ENCODE peak calls at places on chromosomes 6 and 20, in six cellular contexts. A is tibial artery, T is mesendoderm, Z is tibial nerve, V is psoas muscle, Q is GM23248. F is an unnamed sample.

GRCh38 chr6:157768863-157769551 is 54.0 kb upstream of the SNX9 start:
- DNase-seq in A (no peak), T (no peak), Z (no peak), V (no peak), Q (no peak), F (no peak)

GRCh38 chr6:44464527-44465310 is 77.2 kb downstream of the CDC5L start:
- DNase-seq in A (no peak), T (peak; percentile 46), Z (peak; percentile 40), V (peak; percentile 50), Q (peak; percentile 50), F (no peak)

GRCh38 chr6:17032595-17033591 is 69.0 kb upstream of the STMND1 start:
- DNase-seq in A (peak; percentile 90), T (no peak), Z (peak; percentile 65), V (peak; percentile 50), Q (peak; percentile 97), F (no peak)

GRCh38 chr20:32285621-32286334 is 8.3 kb downstream of the KIF3B start:
- DNase-seq in A (no peak), T (no peak), Z (no peak), V (no peak), Q (peak; percentile 72), F (no peak)

GRCh38 chr6:13280253-13280652 is 48.1 kb downstream of the TBC1D7 start:
- DNase-seq in A (no peak), T (no peak), Z (no peak), V (no peak), Q (no peak), F (no peak)

GRCh38 chr6:38021029-38021428 is 201.5 kb downstream of the ZFAND3 start:
- DNase-seq in A (no peak), T (no peak), Z (no peak), V (no peak), Q (no peak), F (no peak)

GRCh38 chr6:7727951-7728854 is 2.3 kb downstream of the BMP6 start:
- DNase-seq in A (peak; percentile 73), T (peak; percentile 65), Z (no peak), V (no peak), Q (peak; percentile 69), F (no peak)

GRCh38 chr6:43491750-43492661 is 14.6 kb downstream of the TJAP1 start:
- DNase-seq in A (peak; percentile 88), T (no peak), Z (peak; percentile 80), V (peak; percentile 92), Q (peak; percentile 89), F (peak; percentile 73)

GRCh38 chr6:131937219-131937618 is 14.0 kb downstream of the CCN2 start:
- DNase-seq in A (no peak), T (no peak), Z (no peak), V (no peak), Q (peak; percentile 56), F (no peak)

GRCh38 chr20:14582855-14583254 is 245.4 kb upstream of the FLRT3 start:
- DNase-seq in A (no peak), T (no peak), Z (no peak), V (no peak), Q (peak; percentile 34), F (no peak)

GRCh38 chr20:25987073-25987927 is 290.6 kb upstream of the ZNF337 start:
- DNase-seq in A (peak; percentile 66), T (peak; percentile 49), Z (no peak), V (peak; percentile 30), Q (peak; percentile 1), F (peak; percentile 48)

GRCh38 chr6:123745877-123746276 is 57.8 kb upstream of the NKAIN2 start:
- DNase-seq in A (no peak), T (no peak), Z (no peak), V (no peak), Q (peak; percentile 69), F (no peak)

GRCh38 chr6:45922728-45923351 is 92.8 kb downstream of the CLIC5 start:
- DNase-seq in A (peak; percentile 74), T (peak; percentile 80), Z (peak; percentile 59), V (peak; percentile 59), Q (peak; percentile 88), F (peak; percentile 67)

GRCh38 chr6:25866011-25866410 is 8.0 kb downstream of the SLC17A3 start:
- DNase-seq in A (no peak), T (no peak), Z (no peak), V (no peak), Q (no peak), F (no peak)

GRCh38 chr6:170114956-170115855 is 175.7 kb downstream of the DLL1 start:
- DNase-seq in A (peak; percentile 53), T (peak; percentile 10), Z (no peak), V (peak; percentile 9), Q (no peak), F (peak; percentile 51)

GRCh38 chr6:46491789-46492547 is 719 bp upstream of the RCAN2 start:
- DNase-seq in A (peak; percentile 84), T (peak; percentile 67), Z (peak; percentile 23), V (peak; percentile 57), Q (peak; percentile 71), F (peak; percentile 63)

GRCh38 chr6:10465633-10466499 is 51.0 kb upstream of the TFAP2A start:
- DNase-seq in A (no peak), T (peak; percentile 83), Z (no peak), V (no peak), Q (peak; percentile 57), F (peak; percentile 39)

GRCh38 chr20:22106308-22106938 is 401.0 kb downstream of the PAX1 start:
- DNase-seq in A (no peak), T (peak; percentile 61), Z (no peak), V (no peak), Q (peak; percentile 61), F (no peak)

GRCh38 chr6:15818491-15818890 is 155.7 kb upstream of the DTNBP1 start:
- DNase-seq in A (no peak), T (no peak), Z (no peak), V (no peak), Q (no peak), F (no peak)

GRCh38 chr6:33123732-33124524 is 48.1 kb downstream of the HLA-DPB1 start:
- DNase-seq in A (no peak), T (peak; percentile 56), Z (no peak), V (no peak), Q (peak; percentile 50), F (no peak)

GRCh38 chr6:134063966-134064445 is 11.6 kb upstream of the SLC2A12 start:
- DNase-seq in A (peak; percentile 82), T (peak; percentile 86), Z (peak; percentile 24), V (peak; percentile 37), Q (peak; percentile 81), F (peak; percentile 24)

GRCh38 chr20:38164069-38164468 is 1.0 kb downstream of the TGM2 start:
- DNase-seq in A (peak; percentile 65), T (no peak), Z (no peak), V (no peak), Q (no peak), F (no peak)

GRCh38 chr20:38159949-38160756 is 4.9 kb downstream of the TGM2 start:
- DNase-seq in A (peak; percentile 56), T (no peak), Z (no peak), V (no peak), Q (no peak), F (no peak)

GRCh38 chr20:38161412-38161774 is 3.7 kb downstream of the TGM2 start:
- DNase-seq in A (peak; percentile 64), T (no peak), Z (no peak), V (no peak), Q (no peak), F (no peak)

GRCh38 chr20:38162878-38163875 is 1.9 kb downstream of the TGM2 start:
- DNase-seq in A (peak; percentile 59), T (no peak), Z (no peak), V (no peak), Q (no peak), F (no peak)

GRCh38 chr20:38162149-38162548 is 2.9 kb downstream of the TGM2 start:
- DNase-seq in A (no peak), T (no peak), Z (no peak), V (no peak), Q (no peak), F (no peak)
- H3K4me1 ChIP-seq in A (peaks cover 4% of the 10 kb centered on the region), T (no peaks in the 10 kb centered on the region), Z (no peaks in the 10 kb centered on the region), V (peaks cover 15% of the 10 kb centered on the region), Q (peaks cover 3% of the 10 kb centered on the region), F (peaks cover 20% of the 10 kb centered on the region)

DNA sequence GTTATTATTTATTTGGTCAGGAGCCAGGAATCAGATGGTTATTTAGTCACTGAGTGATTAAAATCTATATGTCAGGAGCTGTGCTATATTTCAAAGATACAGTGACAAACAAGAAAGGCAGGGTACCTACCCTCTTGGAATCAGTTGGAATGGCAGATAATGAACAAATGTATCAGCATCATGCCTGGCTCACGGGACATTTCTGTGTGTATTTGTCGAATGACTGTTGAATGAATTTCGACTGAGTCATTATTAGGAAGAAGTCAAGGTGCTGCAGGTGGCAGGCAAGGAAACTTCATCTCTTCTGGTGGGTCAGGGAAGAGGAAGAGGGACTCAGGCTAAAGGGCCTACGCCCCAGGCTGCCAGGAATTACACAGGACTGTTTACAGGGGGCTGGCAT is 13.6 kb downstream of the PKIG start:
- DNase-seq in A (no peak), T (no peak), Z (no peak), V (no peak), Q (no peak), F (no peak)
- H3K4me1 ChIP-seq in A (peaks cover 3% of the 10 kb centered on the region), T (no peaks in the 10 kb centered on the region), Z (peaks cover 2% of the 10 kb centered on the region), V (peaks cover 73% of the 10 kb centered on the region), Q (peaks cover 18% of the 10 kb centered on the region), F (no peaks in the 10 kb centered on the region)

DNA sequence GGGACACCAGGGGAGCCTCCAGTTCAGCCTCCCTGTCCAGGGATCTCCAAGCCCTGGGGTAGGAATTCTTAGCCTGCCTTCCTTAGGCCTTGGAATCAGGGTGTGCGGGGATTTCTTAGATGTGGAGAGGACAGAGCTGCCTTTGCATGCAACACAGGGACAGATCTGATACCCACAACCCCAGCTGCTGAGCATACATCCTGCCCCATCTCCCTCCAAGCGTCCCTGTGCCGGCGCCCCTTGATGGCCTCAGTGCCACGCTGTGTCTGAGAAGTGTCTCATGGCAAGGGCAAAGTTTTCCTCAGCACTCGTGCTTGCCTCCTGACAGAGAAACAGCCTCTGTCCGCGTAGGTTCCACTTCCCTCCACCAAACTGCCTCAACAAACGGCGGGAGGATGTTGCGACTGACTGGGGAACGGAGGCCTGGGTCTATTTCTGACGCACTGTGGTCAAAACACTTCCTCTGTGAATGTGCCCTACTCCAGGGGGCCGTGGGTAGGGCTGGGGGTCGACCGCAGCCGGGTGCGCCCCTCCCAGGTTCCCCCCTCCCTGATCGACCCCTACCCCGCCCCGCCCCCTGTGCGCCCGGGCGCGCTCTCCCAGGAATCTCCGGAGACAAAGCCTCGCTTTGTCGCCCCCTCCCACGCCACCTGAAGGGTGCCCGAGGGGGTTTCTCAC is 950 bp downstream of the MICAL1 start:
- DNase-seq in A (peak; percentile 82), T (no peak), Z (no peak), V (no peak), Q (peak; percentile 69), F (peak; percentile 65)
- H3K4me1 ChIP-seq in A (no peaks in the 10 kb centered on the region), T (peaks cover 2% of the 10 kb centered on the region), Z (no peaks in the 10 kb centered on the region), V (peaks cover 25% of the 10 kb centered on the region), Q (peaks cover 21% of the 10 kb centered on the region), F (peaks cover 12% of the 10 kb centered on the region)

DNA sequence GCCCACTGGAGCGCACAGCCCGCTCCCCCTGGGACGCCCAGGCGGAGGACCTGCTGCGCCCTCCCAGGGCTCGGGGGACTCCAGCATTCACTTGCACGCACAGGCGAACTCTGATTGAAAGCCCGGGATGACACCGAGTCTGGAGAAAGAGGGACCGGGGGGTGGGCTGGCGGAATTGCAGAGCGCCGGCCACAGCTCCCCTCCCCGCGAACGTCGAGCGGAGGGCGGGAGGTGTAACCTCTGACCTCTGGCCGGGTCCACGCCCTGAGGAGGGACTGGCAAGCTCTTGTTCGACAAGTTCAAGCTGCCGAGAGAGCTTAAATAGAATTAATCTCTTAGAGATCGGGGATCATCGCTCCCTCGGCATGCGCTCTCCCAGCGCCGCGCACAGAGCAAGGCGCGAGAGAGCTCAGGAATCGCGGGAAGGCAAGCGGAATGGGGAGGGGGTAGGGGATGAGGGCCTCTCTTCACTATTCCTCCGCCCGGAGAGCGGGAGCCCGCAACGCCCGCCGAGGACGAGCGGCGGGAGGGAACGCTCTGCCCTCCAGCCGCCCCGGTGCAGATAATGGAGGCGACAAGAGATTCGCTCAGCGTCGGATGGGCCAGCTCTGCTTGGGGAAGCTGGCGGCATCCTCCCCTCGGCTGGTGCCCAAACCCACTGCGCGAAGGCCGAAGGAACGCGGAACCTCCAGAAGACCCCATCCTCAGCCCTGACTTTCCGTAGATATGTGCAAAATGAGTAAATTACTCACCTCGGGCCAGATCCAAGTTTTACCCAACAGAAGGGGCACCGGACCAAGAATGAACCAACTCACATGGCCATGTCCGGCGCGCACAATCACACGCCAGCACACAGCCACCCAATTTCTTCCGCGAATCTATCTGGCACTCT is 761 bp upstream of the NR2E1 start:
- DNase-seq in A (no peak), T (no peak), Z (no peak), V (no peak), Q (peak; percentile 10), F (no peak)
- H3K4me1 ChIP-seq in A (no peaks in the 10 kb centered on the region), T (peaks cover 2% of the 10 kb centered on the region), Z (no peaks in the 10 kb centered on the region), V (peaks cover 41% of the 10 kb centered on the region), Q (no peaks in the 10 kb centered on the region), F (no peaks in the 10 kb centered on the region)